ENCODE peak calls at places on chromosome 17, in six cellular contexts. K is A549, S is upper lobe of left lung, F is K562, U is HepG2, I is GM12878. E is an unnamed sample.

GRCh38 chr17:30997842-30998241 is 27.0 kb downstream of the RNF135 start:
- ATAC-seq in K (no peak), S (no peak), F (no peak), U (no peak), I (no peak), E (no peak)

GRCh38 chr17:54956802-54957201 is 11.7 kb downstream of the COX11 start:
- ATAC-seq in K (no peak), S (no peak), F (no peak), U (no peak), I (no peak), E (no peak)

GRCh38 chr17:75371339-75371738 is 34.1 kb downstream of the GRB2 start:
- ATAC-seq in K (no peak), S (peak; percentile 72), F (no peak), U (no peak), I (peak; percentile 51), E (no peak)

GRCh38 chr17:50890675-50891516 is 24.7 kb upstream of the TOB1 start:
- ATAC-seq in K (peak; percentile 83), S (no peak), F (no peak), U (peak; percentile 73), I (no peak), E (no peak)

GRCh38 chr17:41519501-41520224 is 973 bp upstream of the KRT15 start:
- ATAC-seq in K (no peak), S (peak; percentile 9), F (peak; percentile 6), U (peak; percentile 5), I (no peak), E (no peak)

GRCh38 chr17:75084039-75084660 is 3.6 kb upstream of the SLC16A5 start:
- ATAC-seq in K (no peak), S (no peak), F (no peak), U (peak; percentile 15), I (no peak), E (no peak)

GRCh38 chr17:76833034-76833689 is 35.0 kb upstream of the MGAT5B start:
- ATAC-seq in K (no peak), S (no peak), F (peak; percentile 86), U (no peak), I (no peak), E (no peak)

GRCh38 chr17:65699459-65699858 is 138.0 kb upstream of the AXIN2 start:
- ATAC-seq in K (no peak), S (no peak), F (no peak), U (no peak), I (no peak), E (no peak)

GRCh38 chr17:76492250-76492988 is 8.8 kb downstream of the RHBDF2 start:
- ATAC-seq in K (peak; percentile 4), S (peak; percentile 11), F (no peak), U (peak; percentile 52), I (peak; percentile 70), E (no peak)

GRCh38 chr17:78351449-78352006 is 8.3 kb downstream of the SOCS3 start:
- ATAC-seq in K (peak; percentile 33), S (peak; percentile 81), F (no peak), U (peak; percentile 56), I (no peak), E (peak; percentile 86)

GRCh38 chr17:76672270-76672851 is 28.8 kb upstream of the ST6GALNAC1 start:
- ATAC-seq in K (no peak), S (no peak), F (no peak), U (peak; percentile 14), I (no peak), E (no peak)

GRCh38 chr17:71208111-71208704 is 912.6 kb upstream of the SOX9 start:
- ATAC-seq in K (no peak), S (no peak), F (no peak), U (no peak), I (no peak), E (no peak)

GRCh38 chr17:80569936-80570335 is 25.3 kb downstream of the RPTOR start:
- ATAC-seq in K (no peak), S (no peak), F (no peak), U (no peak), I (no peak), E (no peak)

GRCh38 chr17:55284944-55285339 is 20.2 kb downstream of the HLF start:
- ATAC-seq in K (no peak), S (no peak), F (no peak), U (peak; percentile 14), I (no peak), E (peak; percentile 10)

DNA sequence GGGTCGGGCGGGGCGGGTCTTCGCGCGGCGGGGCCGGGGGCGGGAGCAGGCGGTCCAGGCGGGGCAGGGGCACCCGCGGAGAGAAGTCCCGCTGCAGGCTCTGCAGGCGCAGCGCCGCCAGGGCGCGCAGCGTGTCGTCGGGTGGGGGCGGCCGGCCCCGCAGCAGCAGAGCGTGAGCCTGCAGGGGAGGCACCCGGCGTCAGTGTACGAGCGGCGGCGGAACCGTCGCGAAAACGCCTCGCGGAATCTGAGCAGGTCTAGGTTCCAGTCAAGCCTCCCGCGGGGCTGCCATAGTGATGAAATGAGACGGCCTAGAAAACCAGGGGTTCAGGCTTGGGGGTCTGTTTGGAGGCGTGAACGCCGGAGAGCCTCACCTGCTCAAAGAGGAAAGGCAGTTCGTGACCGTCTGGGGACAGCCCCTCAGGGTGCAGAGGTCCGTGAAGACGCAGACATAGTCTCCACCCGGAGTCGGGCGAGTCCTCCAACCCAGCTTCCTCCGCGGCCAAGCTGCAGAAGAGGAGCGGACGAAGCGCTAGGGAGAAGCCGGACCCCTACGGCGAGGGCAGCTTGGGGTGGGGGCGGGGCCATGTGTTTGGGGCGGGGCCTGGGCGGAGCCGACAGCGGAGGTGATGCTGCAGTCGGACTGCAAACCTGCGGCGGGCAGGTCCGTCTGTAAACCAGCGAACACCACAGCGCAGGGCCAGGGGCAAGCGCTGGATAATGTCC is 6.4 kb downstream of the PLEKHH3 start:
- ATAC-seq in K (no peak), S (no peak), F (no peak), U (no peak), I (no peak), E (no peak)
- TF ChIP-seq CTCF in K (no peak), S (no peak), F (no peak), U (no peak), I (no peak), E (no peak)

DNA sequence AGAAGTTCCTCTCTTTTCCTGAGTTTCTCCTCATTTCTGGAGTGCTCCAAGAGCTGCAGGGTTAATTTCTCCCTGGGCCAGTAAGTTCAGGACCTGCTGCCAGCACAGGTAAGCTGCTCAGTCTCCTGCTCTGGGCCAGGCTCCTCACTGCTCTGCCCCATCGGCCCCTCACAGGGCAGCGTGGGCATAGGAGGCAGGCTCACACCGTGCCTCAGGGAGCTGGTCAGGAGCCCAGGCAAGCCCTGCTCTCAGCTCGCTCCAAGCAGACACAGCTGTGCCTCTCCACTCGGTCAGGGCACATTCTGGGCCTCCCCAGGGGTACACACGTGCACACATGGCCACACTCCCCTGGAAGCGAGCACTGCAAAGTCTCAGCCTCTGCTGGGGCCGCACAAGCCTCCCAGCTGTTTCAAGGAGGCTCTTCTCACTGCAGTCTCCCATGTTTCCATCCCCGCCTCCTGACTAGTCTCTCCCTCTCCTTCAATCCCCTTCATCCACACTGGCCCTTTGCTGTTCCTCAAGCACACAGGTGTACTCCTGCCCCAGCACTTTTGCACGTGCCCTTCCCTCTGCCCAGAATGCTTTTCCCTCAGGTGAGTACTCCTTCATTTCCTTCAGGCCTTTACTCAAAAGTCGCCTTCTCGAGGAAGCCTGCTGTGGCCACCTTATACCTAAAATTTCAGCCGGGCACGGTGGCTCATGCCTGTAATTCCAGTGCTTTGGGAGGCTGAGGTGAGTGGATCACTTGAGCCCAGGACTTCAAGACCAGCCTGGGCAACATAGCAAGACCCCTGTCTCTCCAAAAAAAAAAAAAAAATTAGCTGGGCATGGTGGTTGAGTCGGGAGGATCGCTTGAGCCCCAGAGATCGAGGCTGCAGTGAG is 53.2 kb downstream of the AKAP1 start:
- ATAC-seq in K (peak; percentile 64), S (peak; percentile 48), F (no peak), U (peak; percentile 48), I (no peak), E (no peak)
- H3K4me1 ChIP-seq in K (no peaks in the 10 kb centered on the region), S (no peaks in the 10 kb centered on the region), F (no peaks in the 10 kb centered on the region), U (peaks cover 19% of the 10 kb centered on the region), I (peaks cover 1% of the 10 kb centered on the region), E (no peaks in the 10 kb centered on the region)

DNA sequence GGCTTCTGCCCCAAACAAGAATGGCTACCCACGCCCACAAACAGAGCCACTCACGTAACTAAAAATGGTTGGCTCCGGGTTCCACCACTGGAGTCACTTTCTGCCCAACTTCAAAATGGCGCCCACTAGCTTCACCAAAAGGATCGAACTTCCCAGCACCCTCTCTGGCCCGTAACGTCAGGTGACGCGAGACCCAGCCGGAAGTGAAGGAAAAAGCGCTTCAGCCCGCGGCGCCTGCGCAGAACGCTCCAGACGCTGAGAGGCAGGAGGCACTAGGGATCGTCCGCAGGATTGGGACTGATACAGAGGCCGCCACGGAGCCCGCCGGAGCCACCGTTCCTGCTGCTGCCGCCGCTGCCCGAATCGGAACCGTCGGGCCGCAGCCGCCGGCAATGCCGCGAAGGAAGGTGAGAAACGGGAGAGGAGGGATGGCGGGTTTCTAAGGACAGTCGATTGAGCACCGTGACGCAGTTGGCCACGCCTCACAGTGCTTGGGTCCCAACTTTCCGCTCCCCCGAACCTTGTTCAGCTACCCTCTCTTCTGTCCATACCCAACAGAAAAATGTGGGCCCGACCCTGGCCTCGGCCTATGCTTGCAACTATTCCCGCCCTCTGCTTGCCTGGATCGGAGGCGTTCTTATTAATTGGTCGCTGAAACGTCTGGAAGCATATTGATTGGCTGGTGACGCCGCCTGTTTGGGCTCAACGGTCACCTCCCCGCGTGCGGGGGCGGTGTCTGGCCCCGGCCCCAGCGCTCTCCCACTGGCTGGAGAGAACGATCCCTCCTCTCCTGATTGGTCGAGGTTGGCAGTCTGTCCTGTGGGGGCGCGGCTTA is at the start of gene KAT7:
- ATAC-seq in K (peak; percentile 98), S (peak; percentile 99), F (peak; percentile 97), U (peak; percentile 98), I (peak; percentile 96), E (peak; percentile 96)
- TF ChIP-seq EP300 in K (no peak), S (peak; percentile 18), F (peak; percentile 37), U (no peak), I (peak; percentile 37), E (no peak)

GRCh38 chr17:38870259-38871165 is 654 bp downstream of the LASP1 start:
- ATAC-seq in K (peak; percentile 57), S (peak; percentile 76), F (peak; percentile 76), U (peak; percentile 17), I (peak; percentile 59), E (peak; percentile 44)

GRCh38 chr17:38868095-38868967 is 1.5 kb upstream of the LASP1 start:
- ATAC-seq in K (peak; percentile 8), S (no peak), F (peak; percentile 1), U (peak; percentile 0), I (peak; percentile 4), E (peak; percentile 7)

GRCh38 chr17:38867179-38867994 is 2.5 kb upstream of the LASP1 start:
- ATAC-seq in K (peak; percentile 2), S (no peak), F (peak; percentile 2), U (peak; percentile 3), I (peak; percentile 5), E (no peak)

GRCh38 chr17:38869647-38870258 is at the start of gene LASP1:
- ATAC-seq in K (peak; percentile 72), S (peak; percentile 90), F (peak; percentile 67), U (peak; percentile 72), I (peak; percentile 76), E (peak; percentile 82)

DNA sequence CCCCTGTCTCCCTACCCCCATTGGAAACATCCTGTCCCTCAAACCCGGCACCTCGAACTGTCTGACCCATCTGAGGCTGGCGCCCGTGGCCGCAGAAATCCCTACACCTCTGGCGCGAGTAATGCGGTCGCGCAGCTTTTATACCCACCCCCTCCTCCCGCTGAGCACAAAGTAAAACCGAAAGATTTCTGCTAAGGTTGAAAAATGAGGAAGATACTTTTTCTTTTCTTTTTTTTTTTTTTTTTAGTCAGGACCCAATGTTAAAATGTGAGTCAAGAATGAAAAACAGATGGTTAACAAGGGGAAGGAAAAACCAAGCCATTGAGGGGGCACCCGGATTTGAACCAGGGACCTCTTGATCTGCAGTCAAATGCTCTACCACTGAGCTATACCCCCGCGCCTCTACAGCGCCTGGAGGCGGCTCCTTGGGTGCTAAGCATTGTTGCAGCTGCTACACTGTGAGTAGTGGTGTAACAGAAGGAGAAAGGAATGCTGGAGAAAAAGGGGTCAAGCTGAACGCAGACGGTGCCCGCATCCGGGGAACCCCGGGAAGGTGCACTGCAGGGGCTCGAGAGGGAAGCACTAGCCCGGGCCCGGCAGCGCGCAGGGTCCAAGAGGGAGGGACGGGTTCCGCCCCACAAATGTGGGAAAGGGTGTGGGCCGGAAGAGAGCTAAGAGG is 751 bp upstream of the LASP1 start:
- ATAC-seq in K (peak; percentile 65), S (peak; percentile 88), F (peak; percentile 69), U (peak; percentile 52), I (peak; percentile 62), E (peak; percentile 81)
- TF ChIP-seq CTCF in K (peak; percentile 51), S (no peak), F (peak; percentile 63), U (peak; percentile 77), I (peak; percentile 43), E (peak; percentile 34)